ENCODE peak calls at places on chromosomes 12 and 14, in six cellular contexts. Q, Y, E, R, S and U are unnamed samples.

GRCh38 chr12:71671311-71671710 is 7.2 kb downstream of the THAP2 start:
- DNase-seq in Y (no peak), Q (no peak), R (no peak), S (no peak), E (no peak), U (no peak)

GRCh38 chr12:114750905-114751304 is 66.9 kb upstream of the TBX3 start:
- DNase-seq in Q (no peak), S (no peak), E (no peak), R (no peak), Y (no peak), U (no peak)

GRCh38 chr14:74575507-74575906 is 36.5 kb downstream of the LTBP2 start:
- DNase-seq in S (no peak), E (no peak), Y (no peak), Q (no peak), R (no peak), U (no peak)

GRCh38 chr12:64083285-64084210 is 138.5 kb downstream of the KICS2 start:
- DNase-seq in Q (peak), R (no peak), E (peak), Y (no peak), S (peak), U (peak)

GRCh38 chr12:55670213-55670730 is 33.6 kb downstream of the OR10P1 start:
- DNase-seq in Q (no peak), E (no peak), S (no peak), R (no peak), Y (no peak), U (peak)

GRCh38 chr12:109098142-109098652 is 800 bp downstream of the UNG start:
- DNase-seq in E (no peak), S (no peak), Y (no peak), R (no peak), Q (peak), U (no peak)

GRCh38 chr12:49893753-49894752 is 9.6 kb downstream of the FAIM2 start:
- DNase-seq in Q (no peak), S (no peak), Y (no peak), R (peak), E (no peak), U (no peak)

GRCh38 chr12:8145754-8146415 is 10.9 kb upstream of the ZNF705A start:
- DNase-seq in Q (peak), Y (no peak), R (no peak), S (no peak), E (no peak), U (peak)

GRCh38 chr12:125185740-125186470 is 120.7 kb downstream of the AACS start:
- DNase-seq in S (no peak), Q (peak), Y (no peak), E (no peak), R (peak), U (peak)

GRCh38 chr14:93944348-93945069 is 17.4 kb downstream of the FAM181A start:
- DNase-seq in E (no peak), Q (no peak), R (no peak), S (no peak), Y (no peak), U (no peak)

GRCh38 chr12:111942557-111942956 is 70.4 kb downstream of the TMEM116 start:
- DNase-seq in Y (no peak), Q (no peak), S (peak), E (no peak), R (no peak), U (peak)

GRCh38 chr14:39430762-39431415 is 1.3 kb downstream of the FBXO33 start:
- DNase-seq in R (no peak), E (no peak), Y (no peak), S (no peak), Q (peak), U (no peak)

GRCh38 chr12:105910030-105910429 is 228.7 kb downstream of the NUAK1 start:
- DNase-seq in S (no peak), E (no peak), Q (no peak), Y (no peak), R (no peak), U (no peak)

GRCh38 chr12:62717636-62718035 is 217.3 kb downstream of the PPM1H start:
- DNase-seq in Q (no peak), E (no peak), S (no peak), Y (no peak), R (no peak), U (no peak)

GRCh38 chr12:89135976-89136634 is 216.2 kb downstream of the DUSP6 start:
- DNase-seq in Q (no peak), R (peak), Y (no peak), S (no peak), E (no peak), U (no peak)

GRCh38 chr14:103889313-103890051 is 38.8 kb upstream of the TDRD9 start:
- DNase-seq in R (no peak), S (no peak), Q (peak), E (no peak), Y (no peak), U (peak)